ENCODE peak calls at places on chromosomes 13 and 19, in seven cellular contexts. T is body of pancreas; Q is heart right ventricle; D is ascending aorta; E is CD4-positive, CD25-positive, alpha-beta regulatory T cell; P is IMR-90; S is tibial nerve. Y is an unnamed sample.

GRCh38 chr13:22270881-22271280 is 600.0 kb downstream of the FGF9 start:
- DNase-seq in T (no peak), Q (no peak), D (no peak), E (no peak), P (no peak), S (no peak), Y (no peak)

GRCh38 chr19:55099557-55100506 is 17.6 kb downstream of the PPP1R12C start:
- DNase-seq in T (no peak), Q (peak), D (no peak), E (no peak), P (no peak), S (no peak), Y (peak)

GRCh38 chr19:4911314-4911713 is 2.0 kb downstream of the UHRF1 start:
- DNase-seq in T (no peak), Q (no peak), D (no peak), E (no peak), P (peak), S (no peak), Y (peak)

GRCh38 chr19:53511933-53512374 is 26.0 kb upstream of the ZNF331 start:
- DNase-seq in T (peak), Q (peak), D (peak), E (peak), P (peak), S (peak), Y (peak)

GRCh38 chr13:54029226-54029625 is 1000.6 kb downstream of the OLFM4 start:
- DNase-seq in T (peak), Q (no peak), D (no peak), E (no peak), P (no peak), S (no peak), Y (no peak)

GRCh38 chr19:2611483-2612464 is 90.7 kb downstream of the GNG7 start:
- DNase-seq in T (no peak), Q (no peak), D (no peak), E (no peak), P (no peak), S (no peak), Y (no peak)

GRCh38 chr13:105139380-105140285 is 1395.8 kb downstream of the EFNB2 start:
- DNase-seq in T (no peak), Q (peak), D (peak), E (peak), P (peak), S (peak), Y (peak)

GRCh38 chr13:81821259-81821658 is 1480.3 kb upstream of the SPRY2 start:
- DNase-seq in T (no peak), Q (no peak), D (no peak), E (no peak), P (no peak), S (no peak), Y (no peak)

GRCh38 chr13:91946498-91947070 is 548.2 kb downstream of the GPC5 start:
- DNase-seq in T (no peak), Q (no peak), D (no peak), E (no peak), P (peak), S (no peak), Y (no peak)

GRCh38 chr13:42569576-42570344 is 4.2 kb upstream of the TNFSF11 start:
- DNase-seq in T (no peak), Q (no peak), D (no peak), E (no peak), P (no peak), S (no peak), Y (no peak)

GRCh38 chr13:79475569-79475968 is 5.4 kb upstream of the NDFIP2 start:
- DNase-seq in T (no peak), Q (no peak), D (no peak), E (no peak), P (no peak), S (no peak), Y (no peak)

GRCh38 chr13:102729560-102730275 is 34.9 kb upstream of the METTL21C start:
- DNase-seq in T (no peak), Q (no peak), D (no peak), E (no peak), P (peak), S (no peak), Y (peak)

GRCh38 chr19:19361075-19361594 is 40.5 kb downstream of the MAU2 start:
- DNase-seq in T (peak), Q (peak), D (peak), E (peak), P (peak), S (peak), Y (peak)

GRCh38 chr13:65339236-65339635 is 1890.9 kb downstream of the PCDH9 start:
- DNase-seq in T (no peak), Q (no peak), D (no peak), E (no peak), P (peak), S (no peak), Y (peak)

GRCh38 chr19:752652-753517 is 2.0 kb downstream of the MISP start:
- DNase-seq in T (peak), Q (no peak), D (no peak), E (no peak), P (peak), S (peak), Y (peak)

GRCh38 chr13:71727036-71727435 is 140.0 kb downstream of the DACH1 start:
- DNase-seq in T (no peak), Q (no peak), D (no peak), E (no peak), P (no peak), S (no peak), Y (no peak)

GRCh38 chr19:2604747-2605329 is 97.7 kb downstream of the GNG7 start:
- DNase-seq in T (no peak), Q (no peak), D (peak), E (no peak), P (no peak), S (no peak), Y (no peak)

GRCh38 chr13:91739751-91740150 is 341.3 kb downstream of the GPC5 start:
- DNase-seq in T (no peak), Q (no peak), D (no peak), E (no peak), P (no peak), S (no peak), Y (no peak)

GRCh38 chr13:74206855-74207254 is 72.7 kb upstream of the KLF12 start:
- DNase-seq in T (no peak), Q (no peak), D (no peak), E (no peak), P (no peak), S (no peak), Y (no peak)

GRCh38 chr19:5805465-5806132 is 732 bp downstream of the NRTN start:
- DNase-seq in T (peak), Q (peak), D (no peak), E (peak), P (peak), S (peak), Y (peak)

GRCh38 chr13:68125087-68125480 is 894.9 kb upstream of the PCDH9 start:
- DNase-seq in T (no peak), Q (no peak), D (no peak), E (no peak), P (no peak), S (no peak), Y (no peak)

GRCh38 chr13:34416833-34417425 is 525.1 kb upstream of the NBEA start:
- DNase-seq in T (peak), Q (peak), D (peak), E (no peak), P (peak), S (peak), Y (no peak)

GRCh38 chr13:78372581-78372980 is 230.8 kb downstream of the POU4F1 start:
- DNase-seq in T (no peak), Q (no peak), D (no peak), E (no peak), P (no peak), S (no peak), Y (no peak)

GRCh38 chr13:60590775-60591174 is 193.8 kb downstream of the TDRD3 start:
- DNase-seq in T (no peak), Q (no peak), D (no peak), E (no peak), P (no peak), S (no peak), Y (no peak)

GRCh38 chr19:17611462-17612244 is 56.2 kb downstream of the COLGALT1 start:
- DNase-seq in T (no peak), Q (no peak), D (no peak), E (no peak), P (no peak), S (no peak), Y (no peak)

GRCh38 chr13:110680852-110681251 is 25.1 kb downstream of the CARS2 start:
- DNase-seq in T (no peak), Q (no peak), D (peak), E (peak), P (no peak), S (no peak), Y (no peak)

GRCh38 chr13:20492641-20493040 is 33.0 kb downstream of the CRYL1 start:
- DNase-seq in T (no peak), Q (no peak), D (no peak), E (peak), P (peak), S (no peak), Y (peak)

GRCh38 chr19:40410030-40410389 is 3.2 kb downstream of the PRX start:
- DNase-seq in T (no peak), Q (no peak), D (no peak), E (no peak), P (no peak), S (no peak), Y (no peak)

GRCh38 chr13:22506286-22506685 is 674.5 kb upstream of the SGCG start:
- DNase-seq in T (no peak), Q (no peak), D (no peak), E (no peak), P (no peak), S (no peak), Y (no peak)

GRCh38 chr19:51417107-51417806 is at the start of gene SIGLEC10:
- DNase-seq in T (no peak), Q (peak), D (peak), E (no peak), P (no peak), S (no peak), Y (no peak)

GRCh38 chr19:35613574-35613973 is 1.0 kb downstream of the HAUS5 start:
- DNase-seq in T (no peak), Q (no peak), D (no peak), E (no peak), P (no peak), S (no peak), Y (no peak)

GRCh38 chr13:28059214-28059613 is 41.2 kb downstream of the FLT3 start:
- DNase-seq in T (peak), Q (peak), D (no peak), E (peak), P (peak), S (peak), Y (peak)

GRCh38 chr19:18438331-18439024 is 545 bp upstream of the ISYNA1 start:
- DNase-seq in T (peak), Q (peak), D (peak), E (no peak), P (no peak), S (no peak), Y (peak)

GRCh38 chr19:41298327-41298964 is 11.5 kb upstream of the CCDC97 start:
- DNase-seq in T (peak), Q (peak), D (peak), E (no peak), P (peak), S (peak), Y (peak)

GRCh38 chr19:2755811-2756210 is 16.0 kb upstream of the SLC39A3 start:
- DNase-seq in T (no peak), Q (no peak), D (no peak), E (no peak), P (no peak), S (no peak), Y (no peak)

GRCh38 chr19:44876930-44877530 is 14.0 kb upstream of the TOMM40 start:
- DNase-seq in T (no peak), Q (no peak), D (no peak), E (no peak), P (no peak), S (no peak), Y (no peak)

GRCh38 chr13:24185591-24186232 is 25.2 kb downstream of the SPATA13 start:
- DNase-seq in T (no peak), Q (no peak), D (no peak), E (no peak), P (peak), S (no peak), Y (no peak)

GRCh38 chr13:24184855-24185254 is 24.3 kb downstream of the SPATA13 start:
- DNase-seq in T (peak), Q (no peak), D (no peak), E (no peak), P (no peak), S (no peak), Y (no peak)

GRCh38 chr13:24183741-24184182 is 23.2 kb downstream of the SPATA13 start:
- DNase-seq in T (peak), Q (no peak), D (no peak), E (no peak), P (no peak), S (no peak), Y (no peak)

GRCh38 chr13:24182703-24183081 is 22.2 kb downstream of the SPATA13 start:
- DNase-seq in T (peak), Q (no peak), D (no peak), E (no peak), P (no peak), S (no peak), Y (no peak)

DNA sequence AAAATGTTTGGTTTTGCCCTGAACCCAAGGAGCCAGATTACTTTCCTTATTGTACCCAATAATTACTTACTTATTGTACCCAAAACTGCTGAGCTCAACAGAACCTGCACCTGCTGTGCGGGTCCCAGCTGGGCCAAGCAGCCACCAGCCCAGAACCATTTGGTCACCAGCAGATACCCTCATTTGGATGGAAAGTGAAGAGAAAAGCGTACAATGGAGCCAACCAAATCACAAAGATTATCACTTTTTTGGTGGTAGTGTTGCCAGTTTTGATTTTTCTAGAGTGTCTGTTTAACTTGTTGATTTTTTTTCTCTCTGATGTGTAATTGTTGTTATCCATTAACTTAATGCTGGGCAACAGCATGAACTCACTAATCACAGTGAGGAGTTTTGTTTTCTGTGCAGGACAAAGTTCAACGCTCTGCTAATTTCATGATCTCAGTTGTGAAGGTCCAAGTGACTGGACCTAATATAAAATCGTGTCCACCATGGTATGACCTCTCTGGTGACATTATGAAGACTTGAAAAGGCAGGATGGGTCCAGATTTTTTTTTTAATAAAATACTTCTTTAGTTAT is 23.8 kb downstream of the SPATA13 start:
- DNase-seq in T (peak), Q (no peak), D (no peak), E (no peak), P (no peak), S (no peak), Y (no peak)
- H3K4me3 ChIP-seq in T (no peak), Q (no peak), D (no peak), E (no peak), P (no peak), S (no peak), Y (no peak)

GRCh38 chr13:98216711-98217110 is 39.6 kb upstream of the RNF113B start:
- DNase-seq in T (no peak), Q (no peak), D (no peak), E (no peak), P (peak), S (no peak), Y (no peak)
- H3K27ac ChIP-seq in T (no peak), Q (no peak), D (no peak), E (no peak), P (peak), S (no peak), Y (peak)

GRCh38 chr13:44574466-44574855 is 1.7 kb downstream of the TSC22D1 start:
- DNase-seq in T (no peak), Q (no peak), D (no peak), E (no peak), P (peak), S (no peak), Y (no peak)
- H3K4me3 ChIP-seq in T (no peak), Q (no peak), D (peak), E (peak), P (peak), S (no peak), Y (peak)

DNA sequence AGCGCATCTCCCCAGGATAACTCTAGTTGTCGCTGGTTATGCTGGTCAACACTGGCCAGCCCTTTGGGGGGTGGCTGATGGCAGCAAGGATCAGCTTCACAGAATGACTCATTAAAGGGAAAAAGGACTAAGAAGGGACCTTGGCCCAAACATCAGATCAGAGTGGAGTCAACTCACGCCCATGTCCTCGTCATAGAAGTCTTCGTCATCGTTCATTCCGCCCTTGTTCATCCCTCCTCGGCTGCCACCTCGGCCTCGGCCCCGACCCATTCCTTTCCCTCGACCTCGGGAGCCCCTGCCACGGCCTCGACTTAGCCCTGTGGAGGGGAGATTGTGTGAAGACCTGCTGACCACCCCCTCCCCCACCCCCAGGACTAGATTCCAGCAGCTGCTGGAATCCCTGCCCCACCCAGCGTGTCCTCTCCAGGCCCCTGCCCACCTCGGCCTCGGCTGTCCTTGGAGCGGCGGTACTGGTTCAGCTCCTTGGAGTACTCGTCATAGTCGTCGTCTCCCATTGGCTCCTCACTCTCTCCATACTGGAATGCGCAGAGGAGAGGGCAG is 28.6 kb downstream of the ZC3H4 start:
- DNase-seq in T (no peak), Q (no peak), D (no peak), E (no peak), P (no peak), S (no peak), Y (no peak)
- H3K27ac ChIP-seq in T (no peak), Q (no peak), D (no peak), E (no peak), P (no peak), S (no peak), Y (no peak)